ENCODE peak calls at places on chromosomes 1 and 21, in six cellular contexts. S, L, Z, N, B and A are unnamed samples.

GRCh38 chr1:223076382-223076781 is 66.7 kb downstream of the TLR5 start:
- DNase-seq in L (no peak), S (no peak), N (no peak), Z (no peak), B (no peak), A (no peak)

GRCh38 chr1:14842891-14843290 is 244.4 kb downstream of the KAZN start:
- DNase-seq in L (peak), S (no peak), B (no peak), N (no peak), Z (no peak), A (no peak)

GRCh38 chr1:8133657-8134430 is 107.7 kb upstream of the ERRFI1 start:
- DNase-seq in B (peak), L (peak), Z (no peak), N (no peak), S (no peak), A (no peak)

GRCh38 chr1:52189898-52190480 is 48.1 kb downstream of the ZFYVE9 start:
- DNase-seq in N (no peak), L (no peak), S (no peak), Z (no peak), B (no peak), A (no peak)

GRCh38 chr1:110746644-110747259 is 72.0 kb upstream of the KCNA3 start:
- DNase-seq in L (peak), Z (peak), N (no peak), B (peak), S (no peak), A (no peak)

GRCh38 chr1:210584439-210585113 is 255.9 kb downstream of the HHAT start:
- DNase-seq in B (peak), Z (peak), L (peak), N (peak), S (peak), A (peak)

GRCh38 chr1:245116131-245116530 is 38.7 kb upstream of the KIF26B start:
- DNase-seq in Z (no peak), B (no peak), N (no peak), S (no peak), L (no peak), A (no peak)

GRCh38 chr1:74689800-74690696 is 16.5 kb upstream of the ERICH3 start:
- DNase-seq in S (no peak), Z (peak), N (no peak), B (peak), L (peak), A (peak)

GRCh38 chr1:31064685-31065309 is 720 bp downstream of the PUM1 start:
- DNase-seq in S (peak), N (no peak), B (peak), Z (peak), L (peak), A (peak)

GRCh38 chr21:42302292-42302650 is 12.9 kb downstream of the TFF3 start:
- DNase-seq in B (no peak), Z (no peak), L (no peak), S (no peak), N (no peak), A (peak)

GRCh38 chr1:225534135-225534534 is 106.3 kb upstream of the LBR start:
- DNase-seq in L (no peak), N (no peak), Z (no peak), S (no peak), B (no peak), A (no peak)

GRCh38 chr1:63041660-63042059 is 257.7 kb downstream of the ATG4C start:
- DNase-seq in S (no peak), N (no peak), Z (no peak), B (no peak), L (no peak), A (no peak)

GRCh38 chr1:8472668-8473067 is 154.8 kb downstream of the SLC45A1 start:
- DNase-seq in L (no peak), N (no peak), S (no peak), Z (no peak), B (no peak), A (no peak)

GRCh38 chr1:19879227-19879626 is 3.0 kb upstream of the OTUD3 start:
- DNase-seq in N (no peak), Z (no peak), B (no peak), S (no peak), L (no peak), A (no peak)

GRCh38 chr1:10979483-10979920 is 33.0 kb upstream of the TARDBP start:
- DNase-seq in B (peak), S (no peak), Z (no peak), L (no peak), N (no peak), A (no peak)
- TF ChIP-seq SMC3 in B (no peak), S (no peak), Z (no peak), L (no peak), N (no peak), A (no peak)

DNA sequence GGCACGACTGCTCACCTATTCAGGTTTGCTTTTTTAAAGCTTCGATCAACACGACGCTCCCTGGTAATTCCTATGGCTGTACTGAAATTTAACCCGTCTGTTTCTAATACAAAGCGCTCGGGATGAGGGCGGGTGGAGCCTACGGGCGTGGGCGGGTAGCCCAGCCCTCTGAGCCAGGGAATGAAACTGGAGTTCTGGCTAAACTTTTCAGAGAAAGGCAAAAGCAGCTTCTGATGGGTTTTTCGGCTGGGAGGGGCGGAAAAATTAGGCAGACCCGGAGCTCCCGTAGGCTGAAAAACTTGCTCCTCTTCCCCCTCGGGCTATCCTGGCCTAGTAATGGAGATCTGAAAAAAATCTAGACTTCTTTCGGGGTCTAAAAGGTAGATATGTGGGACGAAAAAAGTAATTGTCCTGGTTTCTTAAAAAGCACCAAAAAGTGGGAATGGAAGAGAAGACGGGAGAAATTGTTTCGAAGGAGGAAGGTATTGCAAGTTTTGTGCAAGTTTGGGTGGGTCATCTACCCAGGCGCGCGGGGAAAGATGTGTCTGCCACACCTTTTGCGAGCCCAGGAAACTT is 7.4 kb downstream of the NR5A2 start:
- DNase-seq in L (peak), S (no peak), Z (no peak), B (no peak), N (no peak), A (peak)
- TF ChIP-seq SMC3 in L (no peak), S (no peak), Z (no peak), B (no peak), N (no peak), A (no peak)

GRCh38 chr1:176159993-176160392 is 47.1 kb downstream of the COP1 start:
- DNase-seq in N (no peak), B (no peak), S (no peak), Z (no peak), L (no peak), A (no peak)

GRCh38 chr1:176157995-176158394 is 49.1 kb downstream of the COP1 start:
- DNase-seq in L (no peak), N (no peak), B (no peak), Z (no peak), S (no peak), A (no peak)
- TF ChIP-seq SMC3 in L (no peak), N (no peak), B (no peak), Z (no peak), S (no peak), A (no peak)

GRCh38 chr1:2786329-2787162 is 14.9 kb downstream of the TTC34 start:
- DNase-seq in N (no peak), L (no peak), S (peak), B (no peak), Z (peak), A (peak)
- TF ChIP-seq SMC3 in N (peak), L (no peak), S (peak), B (no peak), Z (peak), A (peak)

GRCh38 chr1:182968151-182968741 is 15.3 kb upstream of the SHCBP1L start:
- DNase-seq in Z (no peak), N (no peak), L (peak), S (no peak), B (peak), A (no peak)
- TF ChIP-seq SMC3 in Z (no peak), N (no peak), L (no peak), S (no peak), B (no peak), A (no peak)

DNA sequence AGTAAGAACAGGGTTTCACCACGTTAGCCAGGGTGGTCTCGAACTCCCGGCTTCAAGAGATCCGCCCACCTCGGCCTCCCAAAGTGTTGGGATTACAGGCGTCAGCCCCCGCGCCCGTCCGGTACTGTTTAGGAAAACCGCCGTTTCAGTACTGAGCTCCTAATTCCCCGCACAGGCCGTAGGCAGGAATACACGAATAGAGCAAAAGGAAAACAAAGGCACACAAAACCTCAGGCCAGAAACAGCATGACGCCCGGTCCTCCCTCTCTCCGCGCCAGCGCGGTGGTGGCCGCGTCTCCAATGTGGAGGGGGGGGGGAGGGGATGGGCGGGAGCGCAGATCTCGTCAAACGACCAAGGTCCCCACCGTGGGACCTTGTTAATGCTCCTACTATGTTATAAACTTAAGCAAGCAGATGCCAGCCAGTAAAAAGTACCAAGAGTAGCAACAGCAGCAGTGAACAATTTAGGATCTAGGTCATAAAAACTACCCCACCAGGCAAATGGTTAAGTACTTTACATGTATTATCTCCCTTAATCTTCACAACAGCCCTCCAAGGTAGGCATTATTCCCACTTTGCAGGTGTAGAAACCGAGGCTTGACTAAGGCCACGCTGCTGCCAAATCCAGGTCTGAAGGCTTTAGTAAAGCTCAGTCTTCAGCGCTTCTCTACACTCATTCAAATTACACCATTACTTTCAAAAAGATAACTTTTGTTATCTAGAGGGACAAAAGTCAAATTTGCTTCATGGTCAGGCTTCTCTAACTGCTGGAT is 722 bp upstream of the ADAR start:
- DNase-seq in Z (peak), L (peak), S (peak), N (no peak), B (peak), A (peak)
- TF ChIP-seq SMC3 in Z (no peak), L (no peak), S (no peak), N (no peak), B (no peak), A (no peak)

GRCh38 chr21:41207401-41208388 is 39.7 kb downstream of the BACE2 start:
- DNase-seq in L (peak), Z (peak), B (peak), N (no peak), S (no peak), A (no peak)

GRCh38 chr21:41213081-41213480 is 45.1 kb downstream of the BACE2 start:
- DNase-seq in Z (no peak), B (no peak), S (no peak), N (no peak), L (no peak), A (no peak)

GRCh38 chr21:41210405-41211040 is 42.6 kb downstream of the BACE2 start:
- DNase-seq in Z (no peak), S (no peak), B (no peak), N (no peak), L (peak), A (no peak)

GRCh38 chr21:41211041-41211426 is 43.1 kb downstream of the BACE2 start:
- DNase-seq in B (no peak), L (no peak), N (no peak), S (no peak), Z (no peak), A (no peak)

GRCh38 chr21:41208946-41209345 is 41.0 kb downstream of the BACE2 start:
- DNase-seq in Z (no peak), S (no peak), L (no peak), B (no peak), N (no peak), A (no peak)
- TF ChIP-seq SMC3 in Z (no peak), S (no peak), L (no peak), B (no peak), N (no peak), A (no peak)

GRCh38 chr1:160620942-160621632 is 25.8 kb downstream of the SLAMF1 start:
- DNase-seq in Z (no peak), S (no peak), N (no peak), L (no peak), B (no peak), A (no peak)
- TF ChIP-seq SMC3 in Z (no peak), S (no peak), N (no peak), L (no peak), B (no peak), A (no peak)

GRCh38 chr1:97061604-97062003 is 340.0 kb downstream of the PTBP2 start:
- DNase-seq in S (no peak), L (no peak), Z (no peak), N (no peak), B (no peak), A (no peak)
- TF ChIP-seq SMC3 in S (no peak), L (no peak), Z (no peak), N (no peak), B (no peak), A (no peak)

GRCh38 chr1:112708489-112708888 is 1.6 kb upstream of the RHOC start:
- DNase-seq in S (no peak), B (no peak), Z (no peak), L (no peak), N (no peak), A (no peak)

GRCh38 chr1:112704908-112705627 is 1.9 kb downstream of the RHOC start:
- DNase-seq in S (peak), N (peak), L (peak), Z (peak), B (peak), A (peak)

GRCh38 chr1:112708002-112708448 is 1.1 kb upstream of the RHOC start:
- DNase-seq in S (no peak), N (no peak), B (no peak), Z (no peak), L (no peak), A (no peak)

GRCh38 chr1:112707217-112708001 is 482 bp upstream of the RHOC start:
- DNase-seq in B (peak), Z (peak), L (peak), S (peak), N (no peak), A (peak)

DNA sequence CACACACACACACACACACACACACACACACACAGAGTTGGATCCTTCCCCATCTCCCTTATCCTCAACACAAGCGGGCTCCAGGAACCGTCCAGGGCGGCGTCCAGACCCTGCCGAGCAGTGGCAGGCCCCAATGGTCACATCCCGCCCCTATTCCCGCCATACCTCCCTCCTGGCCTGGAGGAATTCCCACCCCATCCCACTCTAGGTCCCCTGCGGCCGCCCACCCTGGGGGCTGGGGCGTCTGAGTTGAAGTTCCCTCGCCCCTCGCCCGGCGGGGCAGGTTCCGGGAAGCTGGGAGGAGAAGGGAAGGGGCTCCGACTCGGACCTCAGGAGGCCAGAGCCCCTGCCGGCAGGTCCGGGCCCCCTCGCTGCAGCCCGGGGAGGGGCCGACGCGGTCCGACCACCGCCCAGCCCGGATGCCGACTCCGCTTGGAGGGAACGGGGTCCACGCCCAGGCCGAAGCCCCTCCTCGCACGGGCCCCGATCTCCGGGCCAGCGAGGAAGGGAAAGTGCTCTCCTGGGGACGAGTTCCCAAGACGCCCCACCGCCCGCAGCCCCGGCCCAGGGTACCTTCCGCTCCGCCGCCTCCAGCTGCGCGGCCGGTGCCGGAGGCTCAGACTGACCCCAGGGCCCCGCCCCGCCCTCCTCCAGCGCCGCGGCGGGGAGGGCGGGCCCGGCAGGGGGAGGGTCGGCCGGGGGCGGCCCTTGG is at the start of gene RHOC:
- DNase-seq in B (no peak), S (peak), N (no peak), Z (peak), L (peak), A (peak)
- TF ChIP-seq SMC3 in B (no peak), S (no peak), N (no peak), Z (no peak), L (no peak), A (no peak)